ENCODE peak calls at places on chromosomes 7 and 10, in eight cellular contexts. Q is neural progenitor cell, F is choroid plexus epithelial cell, W is AG04449, B is ovary, H is fibroblast of lung, L is heart right ventricle, Z is upper lobe of left lung. S is an unnamed sample.

GRCh38 chr7:79452495-79453265 is 787 bp downstream of the MAGI2 start:
- DNase-seq in L (peak), F (peak), B (peak), Q (peak), Z (peak), W (no peak), H (peak), S (no peak)

GRCh38 chr7:5437987-5438386 is 14.4 kb upstream of the TNRC18 start:
- DNase-seq in H (no peak), F (no peak), L (peak), Z (no peak), W (no peak), Q (peak), B (no peak), S (no peak)

GRCh38 chr10:33675235-33675634 is 340.8 kb upstream of the NRP1 start:
- DNase-seq in H (peak), F (peak), L (peak), Z (no peak), Q (no peak), B (no peak), W (no peak), S (no peak)

GRCh38 chr7:25998499-25998898 is 153.5 kb upstream of the NFE2L3 start:
- DNase-seq in W (no peak), F (no peak), Q (no peak), L (no peak), B (no peak), H (no peak), Z (no peak), S (no peak)

GRCh38 chr7:87960244-87960643 is 26.2 kb downstream of the ADAM22 start:
- DNase-seq in W (no peak), Z (no peak), B (no peak), H (no peak), Q (no peak), F (no peak), L (no peak), S (no peak)

GRCh38 chr10:118939216-118940007 is 90.1 kb upstream of the NANOS1 start:
- DNase-seq in H (peak), W (no peak), F (peak), Z (no peak), Q (no peak), L (no peak), B (no peak), S (no peak)

GRCh38 chr7:71868797-71869196 is 543.3 kb downstream of the CALN1 start:
- DNase-seq in Z (peak), W (peak), H (peak), B (no peak), Q (no peak), F (peak), L (no peak), S (no peak)

GRCh38 chr10:75091173-75091572 is 20.3 kb upstream of the SAMD8 start:
- DNase-seq in Z (no peak), L (no peak), Q (no peak), F (no peak), B (no peak), W (no peak), H (peak), S (no peak)

GRCh38 chr10:6558759-6559429 is 21.2 kb downstream of the PRKCQ start:
- DNase-seq in F (no peak), L (no peak), W (no peak), Z (no peak), B (no peak), H (no peak), Q (no peak), S (no peak)

GRCh38 chr7:36400606-36401005 is 10.9 kb downstream of the ANLN start:
- DNase-seq in Q (no peak), W (peak), H (no peak), L (no peak), F (peak), B (no peak), Z (no peak), S (no peak)

GRCh38 chr10:118974951-118975350 is 54.6 kb upstream of the NANOS1 start:
- DNase-seq in Z (no peak), F (no peak), Q (no peak), L (no peak), W (no peak), H (no peak), B (no peak), S (no peak)

GRCh38 chr7:26525413-26526287 is 234.0 kb downstream of the SNX10 start:
- DNase-seq in F (no peak), W (no peak), B (no peak), L (no peak), Q (no peak), Z (no peak), H (no peak), S (peak)

GRCh38 chr7:44811093-44811492 is 14.6 kb downstream of the PPIA start:
- DNase-seq in H (no peak), F (peak), Z (no peak), B (no peak), Q (no peak), W (no peak), L (no peak), S (no peak)

GRCh38 chr10:11684717-11685645 is 57.2 kb upstream of the ECHDC3 start:
- DNase-seq in Q (peak), L (peak), Z (peak), B (peak), F (peak), H (peak), W (peak), S (peak)

GRCh38 chr10:58384095-58384494 is 1.1 kb upstream of the TFAM start:
- DNase-seq in Q (no peak), B (no peak), F (peak), Z (no peak), W (no peak), L (no peak), H (no peak), S (no peak)

GRCh38 chr7:360454-361100 is 70.6 kb downstream of the FOXL3 start:
- DNase-seq in Z (no peak), L (no peak), B (no peak), Q (peak), W (no peak), H (no peak), F (no peak), S (no peak)

GRCh38 chr10:26488344-26488743 is 50.2 kb downstream of the APBB1IP start:
- DNase-seq in F (no peak), H (no peak), Q (no peak), W (no peak), Z (no peak), L (no peak), B (no peak), S (no peak)

GRCh38 chr10:4046722-4047354 is 261.8 kb upstream of the KLF6 start:
- DNase-seq in F (no peak), B (peak), H (no peak), Z (no peak), Q (no peak), W (no peak), L (no peak), S (no peak)

GRCh38 chr7:28700790-28701203 is 257.3 kb downstream of the TRIL start:
- DNase-seq in B (no peak), H (no peak), L (no peak), F (peak), Z (no peak), Q (no peak), W (no peak), S (no peak)

GRCh38 chr7:39083781-39084180 is 106.1 kb downstream of the POU6F2 start:
- DNase-seq in F (no peak), H (no peak), B (no peak), W (no peak), Q (no peak), L (no peak), Z (no peak), S (no peak)

GRCh38 chr7:115052706-115053105 is 130.8 kb downstream of the MDFIC start:
- DNase-seq in Z (no peak), H (no peak), Q (no peak), B (no peak), F (no peak), L (no peak), W (no peak), S (no peak)

GRCh38 chr10:33706746-33707145 is 372.3 kb upstream of the NRP1 start:
- DNase-seq in L (no peak), H (peak), Q (no peak), F (peak), Z (no peak), B (no peak), W (no peak), S (no peak)

GRCh38 chr7:115782716-115783460 is 247.7 kb downstream of the TFEC start:
- DNase-seq in Q (no peak), F (peak), B (no peak), H (peak), L (no peak), Z (no peak), W (no peak), S (no peak)

GRCh38 chr10:107043461-107043860 is 121.0 kb downstream of the SORCS1 start:
- DNase-seq in F (no peak), B (no peak), Z (no peak), L (no peak), Q (no peak), H (no peak), W (no peak), S (no peak)

GRCh38 chr7:149670288-149670687 is 103.1 kb downstream of the ZNF467 start:
- DNase-seq in B (no peak), H (peak), Q (no peak), F (peak), W (no peak), Z (no peak), L (peak), S (peak)

GRCh38 chr7:142797799-142798377 is 27.1 kb downstream of the PRSS2 start:
- DNase-seq in F (no peak), Z (no peak), L (no peak), B (no peak), W (no peak), H (no peak), Q (peak), S (no peak)

GRCh38 chr7:117134885-117135552 is 181.7 kb downstream of the ST7 start:
- DNase-seq in L (no peak), H (peak), Q (no peak), W (no peak), Z (no peak), B (no peak), F (peak), S (no peak)

GRCh38 chr10:131996508-131997365 is 15.0 kb upstream of the BNIP3 start:
- DNase-seq in Q (no peak), W (no peak), B (no peak), F (no peak), L (peak), H (no peak), Z (peak), S (no peak)

GRCh38 chr10:62437696-62438095 is 63.5 kb downstream of the ZNF365 start:
- DNase-seq in W (peak), F (peak), H (peak), B (no peak), L (peak), Z (no peak), Q (peak), S (peak)

GRCh38 chr7:120691915-120692314 is 166.0 kb downstream of the TSPAN12 start:
- DNase-seq in L (no peak), W (no peak), Z (no peak), H (no peak), B (no peak), Q (no peak), F (no peak), S (no peak)

GRCh38 chr10:132468651-132469050 is 68.9 kb upstream of the INPP5A start:
- DNase-seq in W (no peak), B (no peak), Z (no peak), Q (no peak), L (no peak), F (no peak), H (no peak), S (no peak)

GRCh38 chr7:76217942-76218566 is 16.4 kb downstream of the SRRM3 start:
- DNase-seq in Q (no peak), B (no peak), W (no peak), Z (no peak), H (no peak), F (no peak), L (no peak), S (no peak)

GRCh38 chr7:76222333-76222732 is 20.6 kb downstream of the SRRM3 start:
- DNase-seq in F (no peak), B (no peak), Z (no peak), Q (no peak), W (no peak), H (no peak), L (no peak), S (no peak)

GRCh38 chr7:76223286-76223972 is 21.7 kb downstream of the SRRM3 start:
- DNase-seq in Q (no peak), L (no peak), F (no peak), W (no peak), H (no peak), B (no peak), Z (no peak), S (no peak)

GRCh38 chr7:76222839-76223238 is 21.1 kb downstream of the SRRM3 start:
- DNase-seq in L (no peak), H (no peak), B (no peak), Z (no peak), F (no peak), W (no peak), Q (no peak), S (no peak)

DNA sequence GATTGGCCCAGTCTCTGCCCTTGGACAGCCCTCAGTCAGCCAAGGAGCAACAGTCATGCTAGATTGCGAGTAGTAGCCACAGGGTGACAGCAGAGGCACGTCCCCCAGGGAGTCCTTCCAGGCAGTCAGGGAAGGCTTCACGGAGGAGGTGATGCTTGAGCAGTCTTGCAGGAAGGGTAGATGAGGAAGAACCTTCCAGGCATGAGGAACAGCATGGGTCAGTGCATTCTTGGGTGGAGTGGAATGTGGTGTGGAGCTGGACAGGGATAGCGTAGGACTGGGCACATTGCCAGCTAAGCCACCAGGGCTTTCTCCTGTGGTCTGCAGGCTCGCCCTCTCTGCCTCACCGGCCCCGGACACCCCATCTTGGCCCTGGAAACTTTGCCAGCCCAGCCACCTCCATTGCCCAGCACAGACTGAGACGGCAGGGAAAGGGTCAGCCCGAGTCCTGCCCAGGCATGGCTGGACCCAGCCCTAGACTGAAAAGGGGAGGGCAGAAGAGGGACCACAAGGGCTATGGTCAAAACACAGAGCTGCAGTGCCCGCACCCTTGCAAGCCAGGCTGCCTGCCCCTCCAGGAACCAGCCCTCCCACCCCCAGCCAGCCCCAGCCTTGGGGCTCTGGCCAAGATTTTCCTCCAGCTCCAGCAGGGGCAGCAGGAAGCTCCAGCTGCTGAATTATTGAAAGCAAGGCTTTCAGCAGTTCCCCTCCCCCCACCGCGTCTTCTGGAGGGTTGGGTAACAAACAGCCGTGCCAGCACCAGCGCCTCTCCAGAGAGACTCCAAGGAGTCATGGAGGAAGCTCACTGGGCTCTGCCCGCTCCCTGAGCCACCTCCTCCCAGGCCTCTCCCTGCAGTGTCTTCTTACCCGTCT is 18.7 kb downstream of the SRRM3 start:
- DNase-seq in B (no peak), Z (no peak), Q (peak), W (no peak), F (peak), L (no peak), H (peak), S (no peak)
- TF ChIP-seq CTCF in B (no peak), Z (no peak), Q (peak), W (no peak), F (peak), L (no peak), H (no peak), S (no peak)

GRCh38 chr7:146701166-146701565 is 584.6 kb downstream of the CNTNAP2 start:
- DNase-seq in H (peak), Z (no peak), F (peak), B (no peak), Q (peak), W (no peak), L (no peak), S (peak)

GRCh38 chr7:146702898-146703297 is 586.3 kb downstream of the CNTNAP2 start:
- DNase-seq in B (no peak), Z (no peak), H (no peak), F (no peak), Q (no peak), W (no peak), L (no peak), S (no peak)

GRCh38 chr7:146698995-146699610 is 582.5 kb downstream of the CNTNAP2 start:
- DNase-seq in W (no peak), L (no peak), B (no peak), H (no peak), F (no peak), Q (no peak), Z (no peak), S (peak)

GRCh38 chr7:146700015-146700560 is 583.5 kb downstream of the CNTNAP2 start:
- DNase-seq in Z (no peak), Q (no peak), L (no peak), W (no peak), F (peak), B (no peak), H (no peak), S (no peak)
- H3K4me3 ChIP-seq in Z (no peak), Q (no peak), L (no peak), W (no peak), F (no peak), B (no peak), H (no peak), S (no peak)

GRCh38 chr7:139339698-139340036 is 1.5 kb upstream of the FMC1 start:
- DNase-seq in F (no peak), B (no peak), Q (no peak), H (no peak), L (no peak), W (no peak), Z (no peak), S (no peak)

GRCh38 chr7:139340808-139341057 is 404 bp upstream of the FMC1 start:
- DNase-seq in Z (no peak), W (no peak), L (no peak), F (no peak), Q (no peak), B (no peak), H (no peak), S (no peak)

GRCh38 chr7:139340037-139340807 is 915 bp upstream of the FMC1 start:
- DNase-seq in H (peak), L (peak), F (peak), W (peak), Z (peak), B (peak), Q (peak), S (peak)

GRCh38 chr7:139341776-139342244 is 673 bp downstream of the FMC1 start:
- DNase-seq in B (no peak), H (no peak), Q (no peak), L (no peak), Z (no peak), W (peak), F (no peak), S (no peak)

GRCh38 chr7:139341058-139341775 is at the start of gene FMC1:
- DNase-seq in B (peak), W (peak), H (peak), Z (peak), L (peak), Q (peak), F (peak), S (peak)
- TF ChIP-seq CTCF in B (peak), W (peak), H (peak), Z (peak), L (peak), Q (peak), F (no peak), S (peak)

GRCh38 chr10:29734640-29734979 is 99.8 kb upstream of the SVIL start:
- DNase-seq in F (no peak), L (no peak), W (no peak), B (no peak), Q (no peak), H (peak), Z (no peak), S (no peak)
- H3K4me3 ChIP-seq in F (peak), L (peak), W (peak), B (peak), Q (peak), H (peak), Z (peak), S (peak)

GRCh38 chr7:153188161-153188560 is 428.6 kb downstream of the ACTR3B start:
- DNase-seq in W (no peak), H (no peak), F (no peak), L (no peak), B (no peak), Z (no peak), Q (no peak), S (no peak)

GRCh38 chr7:153190986-153191385 is 431.4 kb downstream of the ACTR3B start:
- DNase-seq in Q (no peak), W (no peak), F (no peak), L (no peak), B (no peak), H (no peak), Z (no peak), S (no peak)

GRCh38 chr7:153188630-153189029 is 429.1 kb downstream of the ACTR3B start:
- DNase-seq in W (no peak), B (no peak), H (no peak), L (no peak), F (no peak), Q (no peak), Z (no peak), S (no peak)

GRCh38 chr7:153190452-153190851 is 430.9 kb downstream of the ACTR3B start:
- DNase-seq in H (no peak), Z (no peak), F (no peak), B (no peak), Q (peak), W (no peak), L (no peak), S (peak)

DNA sequence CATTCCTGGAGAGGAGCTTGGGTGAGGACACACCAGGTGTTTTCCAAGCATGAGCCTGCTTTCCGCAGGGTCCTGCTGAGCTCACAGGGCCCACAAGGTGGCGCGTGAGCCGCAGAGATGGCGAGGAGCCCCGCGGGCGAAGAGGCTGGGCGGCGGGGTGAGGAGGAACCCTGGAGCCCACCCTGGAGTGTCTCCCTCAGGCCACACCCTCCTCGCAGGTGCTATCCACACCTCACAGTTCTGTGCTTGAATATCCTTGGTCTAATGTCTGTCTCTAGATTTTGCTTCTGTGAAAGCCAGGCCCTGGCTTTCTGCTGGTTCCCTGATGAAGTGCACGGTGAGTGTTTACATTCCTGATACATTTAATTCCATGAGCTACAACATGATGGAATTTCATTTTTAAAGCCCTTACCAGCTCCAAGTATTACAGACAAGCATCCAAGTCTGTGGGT is 433.6 kb downstream of the ACTR3B start:
- DNase-seq in Z (peak), W (no peak), L (no peak), B (no peak), H (no peak), F (no peak), Q (peak), S (no peak)
- TF ChIP-seq CTCF in Z (peak), W (no peak), L (peak), B (no peak), H (no peak), F (peak), Q (peak), S (peak)

GRCh38 chr10:31864834-31865518 is 63.7 kb downstream of the ARHGAP12 start:
- DNase-seq in B (no peak), Q (peak), W (no peak), Z (no peak), L (no peak), H (peak), F (peak), S (no peak)

GRCh38 chr10:31867646-31868045 is 61.0 kb downstream of the ARHGAP12 start:
- DNase-seq in W (no peak), F (peak), H (peak), Q (no peak), B (no peak), L (no peak), Z (no peak), S (no peak)

GRCh38 chr10:31871266-31871887 is 57.3 kb downstream of the ARHGAP12 start:
- DNase-seq in L (no peak), H (no peak), W (no peak), Z (no peak), Q (no peak), F (no peak), B (no peak), S (no peak)

GRCh38 chr10:31866118-31866670 is 62.4 kb downstream of the ARHGAP12 start:
- DNase-seq in H (no peak), L (no peak), F (peak), W (no peak), B (no peak), Z (no peak), Q (no peak), S (no peak)
- H3K4me3 ChIP-seq in H (no peak), L (no peak), F (no peak), W (no peak), B (no peak), Z (no peak), Q (no peak), S (no peak)

GRCh38 chr10:15310776-15311175 is 60.3 kb downstream of the FAM171A1 start:
- DNase-seq in Q (no peak), W (no peak), H (no peak), B (no peak), Z (no peak), F (no peak), L (no peak), S (no peak)
- TF ChIP-seq CTCF in Q (no peak), W (no peak), H (no peak), B (no peak), Z (no peak), F (no peak), L (no peak), S (no peak)